ENCODE peak calls at places on chromosome 18, in six cellular contexts. One of them, this sample, is unnamed.

GRCh38 chr18:907171-907879 is 2.7 kb downstream of the ADCYAP1 start:
- DNase-seq in ascending aorta: no peak
- DNase-seq in brain microvascular endothelial cell: no peak
- DNase-seq in heart right ventricle: no peak
- DNase-seq in neuronal stem cell: no peak
- DNase-seq in AG09309: no peak
- DNase-seq in this sample: peak

GRCh38 chr18:6281874-6282273 is 132.8 kb downstream of the L3MBTL4 start:
- DNase-seq in ascending aorta: no peak
- DNase-seq in brain microvascular endothelial cell: no peak
- DNase-seq in heart right ventricle: no peak
- DNase-seq in neuronal stem cell: no peak
- DNase-seq in AG09309: no peak
- DNase-seq in this sample: no peak

GRCh38 chr18:46341989-46342525 is 237.9 kb downstream of the HAUS1 start:
- DNase-seq in ascending aorta: no peak
- DNase-seq in brain microvascular endothelial cell: no peak
- DNase-seq in heart right ventricle: no peak
- DNase-seq in neuronal stem cell: no peak
- DNase-seq in AG09309: no peak
- DNase-seq in this sample: no peak

GRCh38 chr18:13436596-13436995 is 218.0 kb downstream of the LDLRAD4 start:
- DNase-seq in ascending aorta: no peak
- DNase-seq in brain microvascular endothelial cell: no peak
- DNase-seq in heart right ventricle: no peak
- DNase-seq in neuronal stem cell: no peak
- DNase-seq in AG09309: no peak
- DNase-seq in this sample: no peak

GRCh38 chr18:28834889-28835288 is 658.0 kb upstream of the CDH2 start:
- DNase-seq in ascending aorta: no peak
- DNase-seq in brain microvascular endothelial cell: no peak
- DNase-seq in heart right ventricle: no peak
- DNase-seq in neuronal stem cell: no peak
- DNase-seq in AG09309: peak
- DNase-seq in this sample: no peak

GRCh38 chr18:53660306-53660705 is 564.2 kb downstream of the MBD2 start:
- DNase-seq in ascending aorta: no peak
- DNase-seq in brain microvascular endothelial cell: no peak
- DNase-seq in heart right ventricle: no peak
- DNase-seq in neuronal stem cell: no peak
- DNase-seq in AG09309: no peak
- DNase-seq in this sample: no peak

GRCh38 chr18:6810191-6810590 is 80.7 kb downstream of the ARHGAP28 start:
- DNase-seq in ascending aorta: no peak
- DNase-seq in brain microvascular endothelial cell: no peak
- DNase-seq in heart right ventricle: no peak
- DNase-seq in neuronal stem cell: no peak
- DNase-seq in AG09309: no peak
- DNase-seq in this sample: no peak

GRCh38 chr18:54712315-54712714 is 116.0 kb upstream of the RAB27B start:
- DNase-seq in ascending aorta: no peak
- DNase-seq in brain microvascular endothelial cell: peak
- DNase-seq in heart right ventricle: no peak
- DNase-seq in neuronal stem cell: no peak
- DNase-seq in AG09309: peak
- DNase-seq in this sample: no peak

GRCh38 chr18:37335337-37335736 is 230.3 kb downstream of the CELF4 start:
- DNase-seq in ascending aorta: no peak
- DNase-seq in brain microvascular endothelial cell: no peak
- DNase-seq in heart right ventricle: no peak
- DNase-seq in neuronal stem cell: no peak
- DNase-seq in AG09309: no peak
- DNase-seq in this sample: peak

GRCh38 chr18:62870643-62871042 is 155.3 kb downstream of the PHLPP1 start:
- DNase-seq in ascending aorta: no peak
- DNase-seq in brain microvascular endothelial cell: no peak
- DNase-seq in heart right ventricle: no peak
- DNase-seq in neuronal stem cell: no peak
- DNase-seq in AG09309: no peak
- DNase-seq in this sample: no peak

GRCh38 chr18:5574843-5575242 is 31.0 kb upstream of the EPB41L3 start:
- DNase-seq in ascending aorta: no peak
- DNase-seq in brain microvascular endothelial cell: no peak
- DNase-seq in heart right ventricle: no peak
- DNase-seq in neuronal stem cell: no peak
- DNase-seq in AG09309: no peak
- DNase-seq in this sample: no peak

GRCh38 chr18:63046375-63046774 is 273.2 kb downstream of the BCL2 start:
- DNase-seq in ascending aorta: no peak
- DNase-seq in brain microvascular endothelial cell: no peak
- DNase-seq in heart right ventricle: no peak
- DNase-seq in neuronal stem cell: no peak
- DNase-seq in AG09309: no peak
- DNase-seq in this sample: no peak

GRCh38 chr18:54043484-54044256 is 180.8 kb downstream of the MBD2 start:
- DNase-seq in ascending aorta: no peak
- DNase-seq in brain microvascular endothelial cell: no peak
- DNase-seq in heart right ventricle: no peak
- DNase-seq in neuronal stem cell: no peak
- DNase-seq in AG09309: no peak
- DNase-seq in this sample: no peak

GRCh38 chr18:42412896-42413295 is 457.9 kb downstream of the PIK3C3 start:
- DNase-seq in ascending aorta: no peak
- DNase-seq in brain microvascular endothelial cell: peak
- DNase-seq in heart right ventricle: no peak
- DNase-seq in neuronal stem cell: no peak
- DNase-seq in AG09309: no peak
- DNase-seq in this sample: no peak

GRCh38 chr18:6444484-6445228 is 29.9 kb upstream of the L3MBTL4 start:
- DNase-seq in ascending aorta: no peak
- DNase-seq in brain microvascular endothelial cell: no peak
- DNase-seq in heart right ventricle: no peak
- DNase-seq in neuronal stem cell: no peak
- DNase-seq in AG09309: no peak
- DNase-seq in this sample: peak

GRCh38 chr18:12628706-12629702 is 28.9 kb downstream of the SPIRE1 start:
- DNase-seq in ascending aorta: no peak
- DNase-seq in brain microvascular endothelial cell: peak
- DNase-seq in heart right ventricle: no peak
- DNase-seq in neuronal stem cell: no peak
- DNase-seq in AG09309: no peak
- DNase-seq in this sample: no peak

GRCh38 chr18:70781860-70782453 is 493.1 kb downstream of the SOCS6 start:
- DNase-seq in ascending aorta: no peak
- DNase-seq in brain microvascular endothelial cell: peak
- DNase-seq in heart right ventricle: no peak
- DNase-seq in neuronal stem cell: peak
- DNase-seq in AG09309: no peak
- DNase-seq in this sample: peak

GRCh38 chr18:60534539-60534938 is 162.0 kb upstream of the MC4R start:
- DNase-seq in ascending aorta: no peak
- DNase-seq in brain microvascular endothelial cell: peak
- DNase-seq in heart right ventricle: no peak
- DNase-seq in neuronal stem cell: no peak
- DNase-seq in AG09309: no peak
- DNase-seq in this sample: no peak

GRCh38 chr18:55096261-55097026 is 137.2 kb upstream of the CCDC68 start:
- DNase-seq in ascending aorta: no peak
- DNase-seq in brain microvascular endothelial cell: peak
- DNase-seq in heart right ventricle: no peak
- DNase-seq in neuronal stem cell: peak
- DNase-seq in AG09309: peak
- DNase-seq in this sample: peak

GRCh38 chr18:4734903-4735302 is 279.8 kb upstream of the DLGAP1 start:
- DNase-seq in ascending aorta: no peak
- DNase-seq in brain microvascular endothelial cell: no peak
- DNase-seq in heart right ventricle: no peak
- DNase-seq in neuronal stem cell: no peak
- DNase-seq in AG09309: no peak
- DNase-seq in this sample: no peak

GRCh38 chr18:36187138-36187825 is at the start of gene MOCOS:
- DNase-seq in ascending aorta: peak
- DNase-seq in brain microvascular endothelial cell: peak
- DNase-seq in heart right ventricle: peak
- DNase-seq in neuronal stem cell: peak
- DNase-seq in AG09309: no peak
- DNase-seq in this sample: peak

GRCh38 chr18:48042431-48042830 is 112.0 kb upstream of the SMAD2 start:
- DNase-seq in ascending aorta: no peak
- DNase-seq in brain microvascular endothelial cell: no peak
- DNase-seq in heart right ventricle: no peak
- DNase-seq in neuronal stem cell: no peak
- DNase-seq in AG09309: no peak
- DNase-seq in this sample: no peak

GRCh38 chr18:74963820-74964446 is 245.0 kb downstream of the PTGR3 start:
- DNase-seq in ascending aorta: no peak
- DNase-seq in brain microvascular endothelial cell: peak
- DNase-seq in heart right ventricle: no peak
- DNase-seq in neuronal stem cell: no peak
- DNase-seq in AG09309: no peak
- DNase-seq in this sample: peak

GRCh38 chr18:79540161-79540913 is 139.3 kb upstream of the CTDP1 start:
- DNase-seq in ascending aorta: no peak
- DNase-seq in brain microvascular endothelial cell: no peak
- DNase-seq in heart right ventricle: no peak
- DNase-seq in neuronal stem cell: no peak
- DNase-seq in AG09309: no peak
- DNase-seq in this sample: no peak

GRCh38 chr18:79543861-79544385 is 135.7 kb upstream of the CTDP1 start:
- DNase-seq in ascending aorta: no peak
- DNase-seq in brain microvascular endothelial cell: no peak
- DNase-seq in heart right ventricle: no peak
- DNase-seq in neuronal stem cell: no peak
- DNase-seq in AG09309: no peak
- DNase-seq in this sample: no peak

GRCh38 chr18:79542876-79543750 is 136.5 kb upstream of the CTDP1 start:
- DNase-seq in ascending aorta: no peak
- DNase-seq in brain microvascular endothelial cell: no peak
- DNase-seq in heart right ventricle: no peak
- DNase-seq in neuronal stem cell: no peak
- DNase-seq in AG09309: no peak
- DNase-seq in this sample: no peak

GRCh38 chr18:79540914-79541301 is 138.7 kb upstream of the CTDP1 start:
- DNase-seq in ascending aorta: no peak
- DNase-seq in brain microvascular endothelial cell: no peak
- DNase-seq in heart right ventricle: no peak
- DNase-seq in neuronal stem cell: no peak
- DNase-seq in AG09309: no peak
- DNase-seq in this sample: no peak

DNA sequence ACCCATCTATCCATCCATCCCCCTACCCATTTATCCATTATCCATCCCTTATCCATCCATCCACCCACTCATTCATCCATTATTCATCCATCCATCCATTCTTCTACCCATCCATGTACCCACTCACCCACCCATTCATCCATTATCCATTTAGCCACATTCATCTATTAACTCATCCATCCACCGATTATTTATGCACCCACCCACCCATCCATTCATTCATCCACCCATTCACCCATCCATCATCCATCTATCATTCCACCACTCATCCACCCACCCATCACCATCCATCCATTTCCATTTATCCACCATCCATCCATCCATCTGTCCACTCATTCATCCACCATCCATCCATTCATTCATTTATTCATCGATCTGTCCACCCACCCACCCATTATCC is 137.4 kb upstream of the CTDP1 start:
- DNase-seq in ascending aorta: no peak
- DNase-seq in brain microvascular endothelial cell: no peak
- DNase-seq in heart right ventricle: no peak
- DNase-seq in neuronal stem cell: no peak
- DNase-seq in AG09309: no peak
- DNase-seq in this sample: no peak
- H3K4me3 ChIP-seq in ascending aorta: no peak
- H3K4me3 ChIP-seq in brain microvascular endothelial cell: no peak
- H3K4me3 ChIP-seq in heart right ventricle: no peak
- H3K4me3 ChIP-seq in neuronal stem cell: no peak
- H3K4me3 ChIP-seq in AG09309: no peak
- H3K4me3 ChIP-seq in this sample: no peak

GRCh38 chr18:59265246-59266018 is 7.8 kb downstream of the RAX start:
- DNase-seq in ascending aorta: no peak
- DNase-seq in brain microvascular endothelial cell: no peak
- DNase-seq in heart right ventricle: no peak
- DNase-seq in neuronal stem cell: no peak
- DNase-seq in AG09309: no peak
- DNase-seq in this sample: peak
- H3K4me3 ChIP-seq in ascending aorta: peak
- H3K4me3 ChIP-seq in brain microvascular endothelial cell: peak
- H3K4me3 ChIP-seq in heart right ventricle: no peak
- H3K4me3 ChIP-seq in neuronal stem cell: peak
- H3K4me3 ChIP-seq in AG09309: peak
- H3K4me3 ChIP-seq in this sample: peak

DNA sequence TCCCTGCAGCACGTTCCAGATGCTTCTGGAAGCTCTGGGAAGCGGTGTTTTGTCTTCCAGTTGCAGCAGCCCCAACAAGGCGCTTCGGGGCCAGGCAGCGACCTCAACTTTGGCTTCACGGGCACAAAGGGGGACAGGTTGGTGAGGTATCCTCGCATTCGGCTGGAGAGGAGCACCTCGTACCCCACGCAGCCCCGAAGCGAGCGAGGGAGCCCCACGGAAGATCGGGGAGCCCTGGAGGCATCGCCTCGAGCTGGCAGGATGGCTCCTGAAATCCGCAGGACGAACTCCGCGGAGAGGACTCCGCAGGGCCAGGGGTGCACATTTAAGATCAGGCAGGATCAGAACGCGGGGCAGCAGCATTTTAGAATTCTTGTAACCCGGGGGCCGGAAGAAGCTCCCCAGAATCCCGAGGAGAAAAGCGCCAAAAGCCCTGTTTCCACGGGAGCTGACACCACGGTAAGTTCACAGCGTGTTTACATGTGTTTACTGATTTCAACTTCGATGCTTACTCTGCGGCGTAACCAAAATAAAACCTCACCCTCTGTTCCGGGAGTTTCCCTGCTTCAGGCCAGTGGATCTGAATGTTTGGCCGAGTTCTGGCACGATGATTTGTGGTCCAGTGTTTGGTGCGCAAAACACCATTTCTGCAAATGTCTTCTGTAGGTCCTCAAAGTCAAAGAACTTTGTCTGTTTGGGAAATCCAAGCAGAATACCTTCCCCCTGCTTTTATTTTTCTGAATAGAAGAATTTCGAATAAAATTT is 212.5 kb downstream of the NEDD4L start:
- DNase-seq in ascending aorta: no peak
- DNase-seq in brain microvascular endothelial cell: no peak
- DNase-seq in heart right ventricle: no peak
- DNase-seq in neuronal stem cell: no peak
- DNase-seq in AG09309: no peak
- DNase-seq in this sample: no peak
- H3K4me3 ChIP-seq in ascending aorta: no peak
- H3K4me3 ChIP-seq in brain microvascular endothelial cell: no peak
- H3K4me3 ChIP-seq in heart right ventricle: peak
- H3K4me3 ChIP-seq in neuronal stem cell: no peak
- H3K4me3 ChIP-seq in AG09309: no peak
- H3K4me3 ChIP-seq in this sample: no peak

DNA sequence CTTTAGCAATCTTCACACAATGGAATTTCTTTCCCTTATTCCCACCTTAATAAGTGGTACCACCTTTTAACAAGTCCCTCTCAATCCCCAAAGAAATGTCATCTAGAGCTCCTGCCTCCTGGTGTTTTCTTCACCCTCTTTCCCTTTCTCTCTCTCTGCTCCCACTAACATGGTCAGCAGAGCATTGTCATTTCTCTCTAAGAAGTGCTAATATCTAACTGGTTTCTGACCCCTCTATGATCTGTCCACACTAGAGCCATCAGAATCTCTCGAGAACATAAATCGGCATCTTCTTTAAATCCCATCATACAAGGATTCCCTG is 161.2 kb upstream of the DTNA start:
- DNase-seq in ascending aorta: no peak
- DNase-seq in brain microvascular endothelial cell: no peak
- DNase-seq in heart right ventricle: no peak
- DNase-seq in neuronal stem cell: no peak
- DNase-seq in AG09309: no peak
- DNase-seq in this sample: peak
- H3K4me3 ChIP-seq in ascending aorta: no peak
- H3K4me3 ChIP-seq in brain microvascular endothelial cell: no peak
- H3K4me3 ChIP-seq in heart right ventricle: no peak
- H3K4me3 ChIP-seq in neuronal stem cell: no peak
- H3K4me3 ChIP-seq in AG09309: no peak
- H3K4me3 ChIP-seq in this sample: no peak

This sample was measured in H7.